ENCODE peak calls at places on chromosomes 7 and 10, in four cellular contexts. S, H, X and F are unnamed samples.

GRCh38 chr7:50564171-50564570 is 1.0 kb downstream of the DDC start:
- DNase-seq in S (no peak), H (no peak), X (no peak), F (no peak)

GRCh38 chr7:140060788-140061606 is 1.8 kb downstream of the PARP12 start:
- DNase-seq in S (peak; percentile 42), H (peak; percentile 91), X (peak; percentile 67), F (no peak)

GRCh38 chr7:74032624-74033371 is 4.8 kb downstream of the ELN start:
- DNase-seq in S (no peak), H (no peak), X (no peak), F (no peak)

GRCh38 chr10:108544500-108545120 is 1378.7 kb downstream of the XPNPEP1 start:
- DNase-seq in S (peak; percentile 5), H (peak; percentile 48), X (peak; percentile 74), F (peak; percentile 63)

GRCh38 chr10:69071610-69072009 is 16.3 kb upstream of the SRGN start:
- DNase-seq in S (no peak), H (no peak), X (no peak), F (no peak)

GRCh38 chr7:13169356-13169755 is 481.9 kb downstream of the ARL4A start:
- DNase-seq in S (no peak), H (no peak), X (no peak), F (no peak)

GRCh38 chr10:22630229-22631174 is 83.9 kb downstream of the PIP4K2A start:
- DNase-seq in S (peak; percentile 58), H (peak; percentile 84), X (no peak), F (peak; percentile 61)

GRCh38 chr7:78149787-78150186 is 351.2 kb downstream of the PHTF2 start:
- DNase-seq in S (peak; percentile 13), H (peak; percentile 25), X (no peak), F (peak; percentile 17)

GRCh38 chr10:51501396-51501795 is 198.0 kb downstream of the CSTF2T start:
- DNase-seq in S (no peak), H (no peak), X (no peak), F (no peak)

GRCh38 chr10:104300002-104300735 is 31.2 kb downstream of the GSTO2 start:
- DNase-seq in S (peak; percentile 76), H (peak; percentile 99), X (no peak), F (peak; percentile 99)

GRCh38 chr10:127919418-127920191 is 12.7 kb downstream of the PTPRE start:
- DNase-seq in S (peak; percentile 48), H (peak; percentile 84), X (no peak), F (peak; percentile 61)

GRCh38 chr10:109592391-109592790 is 330.9 kb downstream of the XPNPEP1 start:
- DNase-seq in S (no peak), H (no peak), X (no peak), F (peak; percentile 50)

GRCh38 chr10:686155-686931 is 3.1 kb downstream of the DIP2C start:
- DNase-seq in S (no peak), H (no peak), X (no peak), F (no peak)

GRCh38 chr7:5646846-5647245 is 134.6 kb downstream of the RNF216 start:
- DNase-seq in S (no peak), H (peak; percentile 74), X (no peak), F (no peak)

GRCh38 chr7:27740449-27741086 is 606 bp downstream of the TAX1BP1 start:
- DNase-seq in S (peak; percentile 90), H (peak; percentile 84), X (peak; percentile 97), F (peak; percentile 78)